ENCODE peak calls at places on chromosome 1, in six cellular contexts. Y is foreskin fibroblast, A is MCF 10A, I is left ventricle myocardium inferior, N is ovary, S is fibroblast of lung. V is an unnamed sample.

GRCh38 chr1:230828421-230828820 is 39.9 kb downstream of the C1orf198 start:
- DNase-seq in S (no peak), A (no peak), I (no peak), N (no peak), Y (no peak), V (no peak)

GRCh38 chr1:41652346-41653124 is 168.1 kb upstream of the EDN2 start:
- DNase-seq in Y (no peak), I (no peak), S (no peak), N (peak), A (no peak), V (no peak)

GRCh38 chr1:228841632-228842031 is 106.4 kb downstream of the RHOU start:
- DNase-seq in A (no peak), N (no peak), Y (no peak), I (no peak), S (no peak), V (no peak)

GRCh38 chr1:21335088-21335678 is 44.9 kb upstream of the ECE1 start:
- DNase-seq in S (no peak), Y (no peak), A (no peak), I (no peak), N (no peak), V (no peak)

GRCh38 chr1:66729130-66729922 is 22.9 kb upstream of the DYNLT5 start:
- DNase-seq in S (no peak), Y (no peak), A (peak), N (no peak), I (no peak), V (no peak)

GRCh38 chr1:210089848-210090247 is 142.7 kb upstream of the SERTAD4 start:
- DNase-seq in A (peak), S (no peak), I (no peak), Y (no peak), N (no peak), V (no peak)

GRCh38 chr1:231241751-231242150 is 739 bp downstream of the GNPAT start:
- DNase-seq in Y (no peak), A (peak), S (peak), I (no peak), N (no peak), V (peak)

GRCh38 chr1:55640708-55641473 is 425.7 kb upstream of the USP24 start:
- DNase-seq in A (no peak), Y (peak), N (peak), I (peak), S (no peak), V (peak)

GRCh38 chr1:71510725-71511124 is 429.9 kb upstream of the ZRANB2 start:
- DNase-seq in I (no peak), N (no peak), S (no peak), A (no peak), Y (no peak), V (no peak)

GRCh38 chr1:72282271-72282656 is at the start of gene NEGR1:
- DNase-seq in N (peak), I (peak), S (peak), Y (peak), A (peak), V (peak)

GRCh38 chr1:23664837-23665795 is 26.5 kb upstream of the RPL11 start:
- DNase-seq in S (peak), Y (no peak), A (peak), I (no peak), N (no peak), V (peak)

GRCh38 chr1:113980120-113980519 is 846 bp downstream of the OLFML3 start:
- DNase-seq in S (peak), N (peak), Y (peak), A (no peak), I (peak), V (peak)

GRCh38 chr1:207186503-207186902 is 82.5 kb downstream of the C4BPA start:
- DNase-seq in S (peak), N (no peak), Y (no peak), I (no peak), A (no peak), V (peak)

GRCh38 chr1:204074274-204075115 is 1.6 kb downstream of the SOX13 start:
- DNase-seq in I (peak), S (peak), Y (peak), N (peak), A (peak), V (peak)

GRCh38 chr1:10979483-10979920 is 33.0 kb upstream of the TARDBP start:
- DNase-seq in A (no peak), I (peak), S (peak), N (no peak), Y (no peak), V (no peak)

GRCh38 chr1:29259802-29260441 is 23.6 kb downstream of the PTPRU start:
- DNase-seq in S (peak), A (no peak), Y (peak), I (peak), N (peak), V (peak)

GRCh38 chr1:213564215-213564659 is 423.5 kb upstream of the PROX1 start:
- DNase-seq in Y (no peak), N (no peak), S (no peak), I (no peak), A (peak), V (peak)
- TF ChIP-seq CTCF in Y (no peak), N (no peak), S (peak), I (peak), A (peak), V (no peak)

DNA sequence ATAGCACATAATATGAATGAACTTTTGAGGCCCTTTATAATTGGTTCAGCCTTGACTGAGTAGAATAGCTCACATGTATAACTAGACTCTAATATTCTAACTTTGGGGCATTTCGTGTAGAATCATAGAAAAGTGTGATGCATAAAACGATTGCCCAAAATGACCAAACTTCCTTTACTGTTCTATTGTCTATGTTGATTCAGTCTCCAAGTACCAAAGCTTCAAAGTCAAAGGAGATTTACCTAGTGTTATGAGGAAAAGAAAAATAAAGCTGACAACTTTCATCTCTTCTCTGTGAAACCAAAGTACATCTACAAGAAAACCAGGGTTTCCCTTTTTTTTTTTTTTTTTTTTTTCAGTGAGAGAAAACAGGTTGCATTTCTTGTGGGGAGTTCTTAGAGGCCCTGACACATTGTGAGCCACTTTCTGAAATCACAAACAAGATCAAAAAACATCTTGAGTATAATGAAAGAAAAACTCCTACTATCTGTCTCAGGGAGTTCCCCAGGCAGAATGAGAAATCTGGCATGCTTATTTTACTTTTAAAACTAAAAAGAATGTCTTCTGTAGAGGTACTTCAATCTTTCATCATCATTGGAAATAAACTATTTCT is 183.4 kb downstream of the TNFSF18 start:
- DNase-seq in A (no peak), S (no peak), N (no peak), Y (no peak), I (no peak), V (no peak)
- TF ChIP-seq CTCF in A (no peak), S (no peak), N (no peak), Y (no peak), I (no peak), V (no peak)

DNA sequence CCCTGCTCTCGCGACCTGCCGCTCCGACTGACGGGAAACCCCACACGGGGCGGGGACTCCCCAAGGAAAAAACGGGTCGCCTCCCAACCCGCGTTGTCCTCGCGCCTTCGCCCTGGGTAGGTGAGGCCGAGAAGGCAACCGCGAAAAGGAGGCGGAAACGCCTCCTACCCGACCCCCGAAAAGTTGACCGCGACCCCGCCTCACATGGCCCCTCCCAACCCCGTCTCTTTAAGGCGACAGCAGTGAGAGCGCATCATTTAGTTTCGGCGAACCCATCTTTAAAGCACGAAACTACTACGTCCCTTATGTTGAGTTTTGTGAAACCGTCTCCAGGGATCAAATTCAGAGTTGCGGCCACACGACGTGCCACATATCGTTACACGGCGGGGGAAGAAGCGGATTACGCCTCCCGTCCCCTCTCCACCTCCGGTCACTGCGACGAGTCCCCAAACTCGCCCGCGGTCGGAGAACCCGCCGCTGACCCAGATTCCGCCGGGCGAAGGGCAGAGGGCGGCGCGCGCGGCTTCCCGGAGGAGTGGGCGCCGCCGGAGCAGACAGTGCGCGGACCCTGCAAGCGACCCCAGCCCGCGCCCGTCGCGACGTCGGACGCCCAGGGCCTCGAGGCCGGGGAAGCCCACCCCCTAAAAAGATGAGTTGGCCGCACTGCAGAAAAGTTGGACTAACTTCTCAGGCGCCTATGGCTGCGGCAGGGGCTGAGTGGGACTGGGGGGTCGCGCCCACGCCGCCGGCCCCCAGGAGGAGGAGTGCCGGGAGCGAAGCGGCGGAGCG is 1.1 kb downstream of the ANP32E start:
- DNase-seq in I (peak), N (peak), S (peak), Y (peak), A (peak), V (peak)
- TF ChIP-seq CTCF in I (peak), N (no peak), S (no peak), Y (no peak), A (no peak), V (no peak)

GRCh38 chr1:27307851-27308598 is 13.9 kb upstream of the TMEM222 start:
- DNase-seq in N (no peak), A (no peak), S (no peak), Y (no peak), I (no peak), V (peak)
- TF ChIP-seq CTCF in N (no peak), A (no peak), S (no peak), Y (no peak), I (no peak), V (no peak)

V was measured in cardiac muscle cell.